ENCODE peak calls at places on chromosomes 1 and 21, in five cellular contexts. One of them, this sample, is unnamed.

GRCh38 chr21:37073417-37074194 is 552 bp downstream of the TTC3 start:
- DNase-seq in neural crest cell: no peak
- DNase-seq in progenitor cell of endocrine pancreas: peak
- DNase-seq in NCI-H345: peak
- DNase-seq in glutamatergic neuron: peak
- DNase-seq in this sample: peak

GRCh38 chr1:206693592-206693991 is 8.9 kb downstream of the MAPKAPK2 start:
- DNase-seq in neural crest cell: no peak
- DNase-seq in progenitor cell of endocrine pancreas: no peak
- DNase-seq in NCI-H345: no peak
- DNase-seq in glutamatergic neuron: no peak
- DNase-seq in this sample: no peak

GRCh38 chr1:184028854-184029623 is 8.5 kb downstream of the COLGALT2 start:
- DNase-seq in neural crest cell: no peak
- DNase-seq in progenitor cell of endocrine pancreas: no peak
- DNase-seq in NCI-H345: no peak
- DNase-seq in glutamatergic neuron: peak
- DNase-seq in this sample: no peak

GRCh38 chr1:109804660-109805059 is 40.9 kb upstream of the EPS8L3 start:
- DNase-seq in neural crest cell: no peak
- DNase-seq in progenitor cell of endocrine pancreas: no peak
- DNase-seq in NCI-H345: no peak
- DNase-seq in glutamatergic neuron: no peak
- DNase-seq in this sample: no peak

GRCh38 chr1:53237638-53238037 is 680 bp downstream of the MAGOH start:
- DNase-seq in neural crest cell: no peak
- DNase-seq in progenitor cell of endocrine pancreas: no peak
- DNase-seq in NCI-H345: no peak
- DNase-seq in glutamatergic neuron: no peak
- DNase-seq in this sample: no peak

GRCh38 chr1:235063068-235063765 is 65.4 kb downstream of the TOMM20 start:
- DNase-seq in neural crest cell: no peak
- DNase-seq in progenitor cell of endocrine pancreas: no peak
- DNase-seq in NCI-H345: no peak
- DNase-seq in glutamatergic neuron: no peak
- DNase-seq in this sample: no peak

GRCh38 chr21:46097826-46098286 is at the start of gene COL6A2:
- DNase-seq in neural crest cell: peak
- DNase-seq in progenitor cell of endocrine pancreas: peak
- DNase-seq in NCI-H345: peak
- DNase-seq in glutamatergic neuron: peak
- DNase-seq in this sample: peak

GRCh38 chr1:208233546-208233945 is 10.6 kb downstream of the PLXNA2 start:
- DNase-seq in neural crest cell: peak
- DNase-seq in progenitor cell of endocrine pancreas: no peak
- DNase-seq in NCI-H345: peak
- DNase-seq in glutamatergic neuron: peak
- DNase-seq in this sample: no peak

GRCh38 chr1:116910379-116911165 is 856 bp downstream of the PTGFRN start:
- DNase-seq in neural crest cell: peak
- DNase-seq in progenitor cell of endocrine pancreas: peak
- DNase-seq in NCI-H345: peak
- DNase-seq in glutamatergic neuron: peak
- DNase-seq in this sample: peak

GRCh38 chr1:201344206-201345080 is 33.0 kb downstream of the TNNT2 start:
- DNase-seq in neural crest cell: no peak
- DNase-seq in progenitor cell of endocrine pancreas: no peak
- DNase-seq in NCI-H345: peak
- DNase-seq in glutamatergic neuron: peak
- DNase-seq in this sample: no peak

GRCh38 chr1:66350001-66350547 is 183.9 kb upstream of the SGIP1 start:
- DNase-seq in neural crest cell: no peak
- DNase-seq in progenitor cell of endocrine pancreas: no peak
- DNase-seq in NCI-H345: no peak
- DNase-seq in glutamatergic neuron: no peak
- DNase-seq in this sample: no peak

GRCh38 chr1:1153874-1154273 is 19.8 kb upstream of the TTLL10 start:
- DNase-seq in neural crest cell: no peak
- DNase-seq in progenitor cell of endocrine pancreas: no peak
- DNase-seq in NCI-H345: no peak
- DNase-seq in glutamatergic neuron: no peak
- DNase-seq in this sample: no peak

GRCh38 chr1:155514582-155515187 is 47.9 kb downstream of the ASH1L start:
- DNase-seq in neural crest cell: no peak
- DNase-seq in progenitor cell of endocrine pancreas: no peak
- DNase-seq in NCI-H345: no peak
- DNase-seq in glutamatergic neuron: no peak
- DNase-seq in this sample: no peak

GRCh38 chr1:118927826-118928225 is 60.3 kb downstream of the TBX15 start:
- DNase-seq in neural crest cell: no peak
- DNase-seq in progenitor cell of endocrine pancreas: no peak
- DNase-seq in NCI-H345: no peak
- DNase-seq in glutamatergic neuron: no peak
- DNase-seq in this sample: no peak

GRCh38 chr1:94602312-94602711 is 60.8 kb upstream of the F3 start:
- DNase-seq in neural crest cell: no peak
- DNase-seq in progenitor cell of endocrine pancreas: no peak
- DNase-seq in NCI-H345: no peak
- DNase-seq in glutamatergic neuron: no peak
- DNase-seq in this sample: no peak

GRCh38 chr1:111887385-111887784 is 102.1 kb downstream of the KCND3 start:
- DNase-seq in neural crest cell: no peak
- DNase-seq in progenitor cell of endocrine pancreas: no peak
- DNase-seq in NCI-H345: no peak
- DNase-seq in glutamatergic neuron: no peak
- DNase-seq in this sample: no peak

GRCh38 chr1:228014235-228014930 is 7.6 kb downstream of the WNT3A start:
- DNase-seq in neural crest cell: no peak
- DNase-seq in progenitor cell of endocrine pancreas: peak
- DNase-seq in NCI-H345: no peak
- DNase-seq in glutamatergic neuron: no peak
- DNase-seq in this sample: peak

GRCh38 chr1:37393585-37394120 is 80.7 kb upstream of the ZC3H12A start:
- DNase-seq in neural crest cell: no peak
- DNase-seq in progenitor cell of endocrine pancreas: no peak
- DNase-seq in NCI-H345: no peak
- DNase-seq in glutamatergic neuron: peak
- DNase-seq in this sample: no peak

GRCh38 chr1:943545-944340 is 15.3 kb downstream of the NOC2L start:
- DNase-seq in neural crest cell: no peak
- DNase-seq in progenitor cell of endocrine pancreas: no peak
- DNase-seq in NCI-H345: no peak
- DNase-seq in glutamatergic neuron: no peak
- DNase-seq in this sample: no peak

GRCh38 chr1:181104042-181104789 is 15.7 kb downstream of the IER5 start:
- DNase-seq in neural crest cell: no peak
- DNase-seq in progenitor cell of endocrine pancreas: no peak
- DNase-seq in NCI-H345: no peak
- DNase-seq in glutamatergic neuron: no peak
- DNase-seq in this sample: peak

GRCh38 chr1:201328576-201328975 is 45.3 kb downstream of the PKP1 start:
- DNase-seq in neural crest cell: no peak
- DNase-seq in progenitor cell of endocrine pancreas: no peak
- DNase-seq in NCI-H345: no peak
- DNase-seq in glutamatergic neuron: no peak
- DNase-seq in this sample: no peak

This sample was measured in HEK293T.